ENCODE peak calls at places on chromosomes 16 and 17, in five cellular contexts. H, I, L, R and O are unnamed samples.

GRCh38 chr17:34797724-34798123 is 163.5 kb downstream of the CCT6B start:
- DNase-seq in H (no peak), I (no peak), R (no peak), L (peak), O (no peak)

GRCh38 chr17:28279411-28279810 is 39.6 kb upstream of the TMEM97 start:
- DNase-seq in L (no peak), R (no peak), H (no peak), I (no peak), O (no peak)

GRCh38 chr17:37553357-37553966 is 55.8 kb downstream of the SYNRG start:
- DNase-seq in I (no peak), R (no peak), H (no peak), L (no peak), O (no peak)

GRCh38 chr17:75476752-75477492 is 20.5 kb downstream of the TMEM94 start:
- DNase-seq in I (no peak), H (no peak), L (no peak), R (no peak), O (no peak)

GRCh38 chr17:42704495-42705494 is 22.5 kb downstream of the CNTNAP1 start:
- DNase-seq in H (no peak), L (no peak), R (no peak), I (no peak), O (no peak)

GRCh38 chr17:17959520-17960361 is 12.5 kb downstream of the TOM1L2 start:
- DNase-seq in L (peak), H (no peak), R (no peak), I (no peak), O (no peak)

GRCh38 chr17:1736348-1737281 is 6.1 kb upstream of the SERPINF2 start:
- DNase-seq in R (no peak), L (peak), H (no peak), I (no peak), O (no peak)

GRCh38 chr17:57708401-57708800 is 36.7 kb downstream of the CCDC182 start:
- DNase-seq in L (no peak), R (no peak), H (no peak), I (no peak), O (no peak)

GRCh38 chr16:71794943-71795342 is 13.7 kb downstream of the AP1G1 start:
- DNase-seq in L (no peak), R (no peak), H (no peak), I (no peak), O (no peak)

GRCh38 chr16:67429053-67429798 is 1.7 kb upstream of the HSD11B2 start:
- DNase-seq in L (no peak), H (no peak), R (no peak), I (no peak), O (no peak)

GRCh38 chr16:29943846-29944669 is 17.8 kb upstream of the TMEM219 start:
- DNase-seq in I (peak), L (peak), H (no peak), R (no peak), O (no peak)

GRCh38 chr16:2507052-2507678 is 6.6 kb upstream of the ATP6V0C start:
- DNase-seq in H (no peak), I (no peak), L (no peak), R (no peak), O (no peak)

GRCh38 chr17:31357831-31358400 is 33.6 kb upstream of the RAB11FIP4 start:
- DNase-seq in I (no peak), H (no peak), L (no peak), R (no peak), O (no peak)

GRCh38 chr16:59699786-59700185 is 965.7 kb upstream of the GOT2 start:
- DNase-seq in R (no peak), I (no peak), L (no peak), H (no peak), O (no peak)

GRCh38 chr16:4682616-4683254 is 10.6 kb upstream of the NUDT16L1 start:
- DNase-seq in L (no peak), R (no peak), H (no peak), I (no peak), O (no peak)

GRCh38 chr16:50281391-50282009 is 15.1 kb downstream of the ADCY7 start:
- DNase-seq in I (no peak), H (no peak), L (no peak), R (no peak), O (no peak)

GRCh38 chr17:13537871-13538643 is 63.7 kb downstream of the HS3ST3A1 start:
- DNase-seq in I (no peak), H (no peak), L (no peak), R (no peak), O (no peak)

GRCh38 chr16:57579361-57579665 is 36.9 kb downstream of the ADGRG5 start:
- DNase-seq in I (no peak), H (no peak), L (no peak), R (no peak), O (no peak)

GRCh38 chr16:69073181-69073669 is 32.2 kb upstream of the HAS3 start:
- DNase-seq in L (peak), R (no peak), I (peak), H (no peak), O (no peak)